ENCODE peak calls at places on chromosomes 5 and 9, in eight cellular contexts. J is fibroblast of lung, T is GM23248, G is IMR-90, I is keratinocyte, E is HepG2, A is neural progenitor cell, H is HCT116. V is an unnamed sample. For H3K4me1, the result is how much of the 10 kb centered on the place peaks cover.

GRCh38 chr9:93452710-93453046 is 703 bp downstream of the FAM120AOS start:
- DNase-seq in J (no peak), T (peak), G (no peak), I (no peak), E (no peak), A (peak), H (no peak), V (peak)

GRCh38 chr5:127235136-127235535 is 55.5 kb upstream of the MEGF10 start:
- DNase-seq in J (no peak), T (no peak), G (no peak), I (no peak), E (no peak), A (no peak), H (no peak), V (no peak)

GRCh38 chr9:110050925-110051355 is 157.0 kb downstream of the C9orf152 start:
- DNase-seq in J (peak), T (peak), G (peak), I (peak), E (no peak), A (no peak), H (peak), V (peak)

GRCh38 chr5:38601843-38602424 is 45.5 kb upstream of the LIFR start:
- DNase-seq in J (peak), T (peak), G (peak), I (peak), E (no peak), A (no peak), H (peak), V (peak)

GRCh38 chr9:106620081-106620480 is 242.9 kb upstream of the ZNF462 start:
- DNase-seq in J (no peak), T (no peak), G (no peak), I (no peak), E (no peak), A (no peak), H (no peak), V (no peak)

GRCh38 chr5:127029513-127030258 is 672 bp downstream of the MARCHF3 start:
- DNase-seq in J (peak), T (peak), G (peak), I (no peak), E (peak), A (peak), H (peak), V (peak)

GRCh38 chr9:5361326-5362005 is 21.8 kb upstream of the RLN1 start:
- DNase-seq in J (no peak), T (no peak), G (no peak), I (no peak), E (no peak), A (no peak), H (no peak), V (no peak)

GRCh38 chr9:33304367-33304766 is 14.1 kb downstream of the NFX1 start:
- DNase-seq in J (no peak), T (no peak), G (no peak), I (no peak), E (no peak), A (no peak), H (no peak), V (no peak)

GRCh38 chr5:120677481-120677880 is 213.4 kb downstream of the PRR16 start:
- DNase-seq in J (peak), T (no peak), G (peak), I (no peak), E (no peak), A (no peak), H (no peak), V (no peak)

GRCh38 chr9:127183814-127184582 is 61.6 kb upstream of the ANGPTL2 start:
- DNase-seq in J (peak), T (peak), G (peak), I (no peak), E (no peak), A (no peak), H (no peak), V (no peak)

GRCh38 chr9:70602364-70603019 is 188.0 kb upstream of the KLF9 start:
- DNase-seq in J (peak), T (peak), G (peak), I (peak), E (peak), A (peak), H (peak), V (peak)

GRCh38 chr5:161022151-161022550 is 170.1 kb upstream of the ATP10B start:
- DNase-seq in J (no peak), T (no peak), G (no peak), I (no peak), E (no peak), A (no peak), H (no peak), V (no peak)

GRCh38 chr5:97986069-97986468 is 787.4 kb upstream of the RGMB start:
- DNase-seq in J (peak), T (peak), G (peak), I (no peak), E (no peak), A (peak), H (peak), V (peak)

DNA sequence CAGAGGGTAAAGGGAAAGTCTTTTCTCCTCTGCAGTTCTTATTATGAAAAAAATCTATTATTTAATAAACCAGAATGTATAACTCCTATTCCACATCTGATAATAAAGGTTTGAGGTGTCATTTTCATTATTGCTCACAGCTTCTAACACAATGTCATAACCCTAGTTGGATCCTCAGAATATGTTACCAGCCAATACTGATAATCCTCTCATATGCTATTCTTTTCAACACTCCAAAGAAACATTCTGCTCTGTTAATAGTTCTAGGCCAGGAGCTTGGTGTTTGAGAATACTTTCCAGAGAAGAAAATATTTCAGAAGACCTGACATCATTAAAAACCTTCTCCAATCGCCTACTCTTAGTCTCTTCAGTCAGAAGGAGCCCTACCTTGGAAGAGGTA is 127.1 kb downstream of the PIK3R1 start:
- DNase-seq in J (no peak), T (no peak), G (no peak), I (no peak), E (no peak), A (no peak), H (no peak), V (no peak)
- H3K4me1 ChIP-seq in J (under half), T (under half), G (under half), I (under half), E (under half), A (under half), H (under half), V (under half)

GRCh38 chr9:90858505-90858904 is 56.9 kb downstream of the SYK start:
- DNase-seq in J (no peak), T (no peak), G (no peak), I (no peak), E (no peak), A (no peak), H (no peak), V (no peak)

GRCh38 chr9:90860382-90860781 is 58.8 kb downstream of the SYK start:
- DNase-seq in J (no peak), T (no peak), G (no peak), I (no peak), E (no peak), A (no peak), H (no peak), V (no peak)

GRCh38 chr9:90861380-90861779 is 59.8 kb downstream of the SYK start:
- DNase-seq in J (no peak), T (no peak), G (no peak), I (no peak), E (no peak), A (no peak), H (no peak), V (no peak)

GRCh38 chr9:90861826-90862740 is 60.5 kb downstream of the SYK start:
- DNase-seq in J (no peak), T (no peak), G (no peak), I (no peak), E (no peak), A (no peak), H (no peak), V (no peak)

GRCh38 chr9:90860826-90861225 is 59.2 kb downstream of the SYK start:
- DNase-seq in J (no peak), T (no peak), G (no peak), I (no peak), E (no peak), A (no peak), H (no peak), V (no peak)
- H3K9ac ChIP-seq in J (no peak), T (no peak), G (no peak), I (no peak), E (no peak), A (no peak), H (no peak), V (no peak)

DNA sequence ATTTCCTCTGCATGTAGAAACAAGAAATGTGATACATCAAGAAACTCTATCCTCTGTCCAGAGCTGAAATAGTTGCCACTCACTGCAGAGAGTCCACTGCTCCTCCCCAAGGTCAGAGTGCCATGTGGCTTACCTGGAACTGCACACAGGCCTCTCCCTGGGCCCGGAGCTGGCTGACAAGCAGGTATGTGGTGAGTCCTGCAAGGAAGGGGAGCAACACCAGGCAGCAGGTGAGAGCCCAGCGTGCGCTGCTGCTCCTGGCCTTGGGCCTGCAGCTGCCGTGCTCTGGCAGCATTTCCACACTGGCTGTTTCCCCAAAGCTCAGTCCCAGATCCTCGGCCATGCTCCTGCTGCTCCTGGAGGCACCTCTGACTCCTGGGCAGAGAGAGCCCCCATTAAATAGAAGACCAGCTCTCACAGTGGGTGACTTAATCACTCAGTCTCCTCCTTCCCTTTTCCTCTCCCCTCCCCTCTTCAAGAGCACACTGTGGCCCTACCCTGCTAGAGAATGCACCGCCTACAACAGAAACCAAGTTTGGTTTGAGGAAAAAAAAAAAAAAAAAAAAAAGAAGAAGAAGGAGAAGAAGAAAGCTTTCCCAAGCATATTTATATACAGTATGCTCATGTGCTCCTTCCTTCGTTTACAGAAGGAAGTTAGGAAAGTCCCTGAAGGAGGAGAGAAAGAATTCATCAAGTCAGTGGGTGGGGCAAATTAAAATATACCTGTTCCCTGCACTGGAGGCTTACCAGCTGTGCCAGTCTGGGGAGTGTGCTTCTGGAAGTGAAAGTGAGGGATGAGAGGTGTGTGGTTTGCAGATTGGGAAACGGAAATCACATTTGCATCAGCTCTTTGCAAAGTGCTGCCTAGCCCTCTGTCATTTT is at the start of gene TNFSF15:
- DNase-seq in J (peak), T (no peak), G (peak), I (no peak), E (peak), A (peak), H (no peak), V (peak)
- H3K4me2 ChIP-seq in J (no peak), T (no peak), G (peak), I (peak), E (peak), A (peak), H (peak), V (peak)

DNA sequence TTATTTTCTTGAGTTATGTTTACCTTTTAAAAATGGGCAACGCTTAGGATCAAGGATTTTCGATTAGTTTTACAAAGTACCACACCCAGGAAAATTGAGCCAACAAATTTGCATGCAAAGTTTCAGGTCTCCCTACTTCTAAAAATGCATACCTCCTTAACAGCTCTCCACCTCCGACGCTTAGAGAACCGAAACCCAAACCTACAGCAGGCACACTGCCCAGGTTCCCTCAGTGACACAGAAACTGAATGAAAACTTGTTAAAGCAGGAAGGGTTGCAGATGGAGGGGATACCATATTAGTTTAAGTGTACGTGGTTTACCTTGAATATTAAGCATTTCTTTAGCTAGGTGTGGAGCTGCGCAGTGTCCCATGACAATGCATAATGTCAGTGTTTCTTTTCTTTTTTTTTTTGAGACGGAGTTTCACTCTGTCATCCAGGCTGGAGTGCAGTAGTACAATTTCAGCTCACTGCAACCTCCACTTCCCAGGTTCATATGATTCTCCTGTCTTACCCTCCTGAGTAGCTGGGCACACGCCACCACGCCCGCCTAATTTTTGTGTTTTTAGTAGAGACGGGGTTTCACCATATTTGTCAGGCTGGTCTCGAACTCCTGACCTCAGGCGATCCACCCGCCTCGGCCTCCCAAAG is 1.6 kb upstream of the SUB1 start:
- DNase-seq in J (no peak), T (no peak), G (no peak), I (no peak), E (no peak), A (no peak), H (no peak), V (peak)
- H3K4me1 ChIP-seq in J (under half), T (under half), G (under half), I (under half), E (half or more), A (under half), H (under half), V (under half)

GRCh38 chr9:129949821-129950220 is 93.2 kb downstream of the FNBP1 start:
- DNase-seq in J (no peak), T (no peak), G (no peak), I (no peak), E (no peak), A (no peak), H (no peak), V (no peak)

GRCh38 chr9:129944501-129945116 is 98.4 kb downstream of the FNBP1 start:
- DNase-seq in J (no peak), T (no peak), G (no peak), I (no peak), E (no peak), A (no peak), H (no peak), V (no peak)

GRCh38 chr9:129946596-129946995 is 96.4 kb downstream of the FNBP1 start:
- DNase-seq in J (no peak), T (no peak), G (no peak), I (no peak), E (no peak), A (no peak), H (no peak), V (no peak)

GRCh38 chr9:129939426-129939825 is 103.6 kb downstream of the FNBP1 start:
- DNase-seq in J (no peak), T (no peak), G (no peak), I (no peak), E (no peak), A (no peak), H (no peak), V (no peak)

DNA sequence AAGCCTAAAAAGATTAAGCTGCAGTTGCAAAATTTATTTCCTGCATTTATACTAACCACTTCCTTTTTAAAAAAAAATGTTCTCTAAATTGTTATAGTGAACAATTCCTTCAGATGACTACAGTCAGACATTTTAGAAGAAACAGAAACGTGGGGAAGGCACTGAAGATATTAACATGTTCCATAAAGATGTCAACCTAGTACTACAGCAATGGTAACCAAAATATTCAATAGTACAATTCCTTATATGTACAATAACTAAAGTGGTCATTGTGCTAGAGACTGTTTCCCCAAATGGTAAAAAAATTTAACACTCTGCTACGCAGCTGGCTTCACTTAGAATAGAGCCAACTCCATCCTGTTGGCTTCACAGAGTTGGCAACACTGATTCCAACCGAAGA is 97.7 kb downstream of the FNBP1 start:
- DNase-seq in J (no peak), T (peak), G (no peak), I (no peak), E (no peak), A (no peak), H (no peak), V (no peak)
- H3K9ac ChIP-seq in J (no peak), T (peak), G (no peak), I (no peak), E (no peak), A (no peak), H (no peak), V (no peak)